ENCODE peak calls at places on chromosomes 3 and 15, in seven cellular contexts. Y is AG04450, H is Caki2, O is G401, P is AG09309, U is H4, X is adipocyte. L is an unnamed sample.

GRCh38 chr3:123817413-123817812 is 66.7 kb downstream of the MYLK start:
- DNase-seq in O (no peak), U (no peak), H (no peak), X (no peak), P (no peak), Y (no peak), L (no peak)

GRCh38 chr3:123637131-123637530 is 52.3 kb upstream of the HACD2 start:
- DNase-seq in H (no peak), Y (no peak), P (no peak), X (no peak), U (no peak), O (no peak), L (no peak)

GRCh38 chr3:72907131-72907697 is 19.4 kb downstream of the GXYLT2 start:
- DNase-seq in Y (no peak), O (no peak), P (peak; percentile 70), H (no peak), X (peak; percentile 80), U (no peak), L (no peak)

GRCh38 chr3:103829723-103830326 is 1395.0 kb downstream of the ZPLD1 start:
- DNase-seq in Y (no peak), P (no peak), H (no peak), U (no peak), X (no peak), O (no peak), L (no peak)

GRCh38 chr15:85667491-85668424 is 127.0 kb downstream of the KLHL25 start:
- DNase-seq in H (peak; percentile 93), U (peak; percentile 66), P (peak; percentile 96), O (no peak), Y (peak; percentile 95), X (peak; percentile 94), L (no peak)

GRCh38 chr3:184523825-184524615 is 37.6 kb upstream of the EPHB3 start:
- DNase-seq in P (no peak), O (peak; percentile 23), U (peak; percentile 81), X (peak; percentile 71), H (peak; percentile 50), Y (no peak), L (no peak)

GRCh38 chr3:88059380-88060160 is 515 bp downstream of the ZNF654 start:
- DNase-seq in U (peak; percentile 2), P (no peak), Y (no peak), X (peak; percentile 55), H (no peak), O (no peak), L (no peak)

GRCh38 chr3:175070946-175071345 is 211.8 kb downstream of the NAALADL2 start:
- DNase-seq in O (no peak), H (no peak), X (no peak), P (no peak), Y (no peak), U (no peak), L (no peak)

GRCh38 chr15:44130778-44131177 is 64.3 kb downstream of the FRMD5 start:
- DNase-seq in O (no peak), X (peak; percentile 16), U (no peak), H (no peak), P (no peak), Y (no peak), L (no peak)

GRCh38 chr3:148790841-148791240 is 36.8 kb upstream of the CPB1 start:
- DNase-seq in X (peak; percentile 16), H (no peak), O (peak; percentile 87), P (no peak), Y (no peak), U (no peak), L (no peak)

GRCh38 chr15:79427781-79428598 is 4.1 kb upstream of the MINAR1 start:
- DNase-seq in H (no peak), X (no peak), O (no peak), P (no peak), Y (no peak), U (no peak), L (no peak)

GRCh38 chr3:117537949-117538348 is 828.4 kb downstream of the TUSC7 start:
- DNase-seq in U (no peak), H (no peak), Y (no peak), P (no peak), X (no peak), O (no peak), L (no peak)

GRCh38 chr3:72058493-72059081 is 273.6 kb upstream of the PROK2 start:
- DNase-seq in X (no peak), P (no peak), U (no peak), O (peak; percentile 99), Y (no peak), H (no peak), L (no peak)